ENCODE peak calls at places on chromosomes 3 and 15, in ten cellular contexts. K is lower lobe of right lung, N is stomach, X is psoas muscle, Q is MCF 10A, B is endothelial cell, I is K562, E is HL-60, Z is GM06990, P is PC-3. M is an unnamed sample.

GRCh38 chr3:126056681-126057546 is 27.0 kb downstream of the SLC41A3 start:
- DNase-seq in I (peak), P (no peak), B (no peak), Q (peak), K (no peak), X (peak), N (no peak), E (no peak), Z (no peak), M (no peak)

GRCh38 chr3:55828712-55829111 is 341.6 kb upstream of the WNT5A start:
- DNase-seq in X (no peak), E (no peak), Q (no peak), Z (no peak), I (no peak), N (no peak), B (no peak), K (no peak), P (peak), M (no peak)

GRCh38 chr3:142127941-142128658 is 21.2 kb downstream of the TFDP2 start:
- DNase-seq in E (no peak), K (no peak), Z (no peak), N (no peak), B (no peak), Q (no peak), X (no peak), P (no peak), I (no peak), M (no peak)

GRCh38 chr3:5217824-5218595 is 30.5 kb downstream of the EDEM1 start:
- DNase-seq in E (no peak), N (no peak), K (no peak), B (no peak), P (no peak), X (no peak), Q (no peak), I (no peak), Z (no peak), M (no peak)

GRCh38 chr3:37223084-37223975 is 48.9 kb upstream of the LRRFIP2 start:
- DNase-seq in P (peak), K (no peak), Z (no peak), E (peak), I (no peak), X (no peak), N (no peak), B (no peak), Q (no peak), M (no peak)

GRCh38 chr15:26921433-26921832 is 49.5 kb upstream of the GABRG3 start:
- DNase-seq in Q (no peak), N (no peak), I (no peak), B (no peak), X (no peak), Z (no peak), P (no peak), E (no peak), K (no peak), M (no peak)

GRCh38 chr3:21573291-21573690 is 177.7 kb downstream of the ZNF385D start:
- DNase-seq in Z (no peak), E (no peak), K (no peak), B (no peak), Q (peak), X (no peak), N (no peak), I (no peak), P (peak), M (no peak)

GRCh38 chr3:29280675-29281264 is at the start of gene RBMS3:
- DNase-seq in P (peak), B (peak), I (no peak), Q (peak), E (peak), X (peak), N (peak), K (peak), Z (peak), M (peak)

GRCh38 chr3:36214460-36214859 is 165.8 kb upstream of the STAC start:
- DNase-seq in Z (no peak), B (no peak), E (no peak), X (no peak), Q (no peak), N (no peak), K (no peak), P (no peak), I (no peak), M (no peak)

GRCh38 chr15:51846463-51847230 is 17.2 kb downstream of the TMOD3 start:
- DNase-seq in B (no peak), N (no peak), E (no peak), P (peak), X (no peak), K (no peak), Z (no peak), I (no peak), Q (peak), M (no peak)

GRCh38 chr15:51731549-51732267 is 5.7 kb downstream of the LYSMD2 start:
- DNase-seq in N (peak), B (no peak), X (no peak), P (no peak), E (peak), Q (peak), K (no peak), I (no peak), Z (peak), M (no peak)

GRCh38 chr3:121821421-121822199 is 13.2 kb downstream of the IQCB1 start:
- DNase-seq in K (no peak), E (no peak), N (no peak), P (no peak), X (no peak), B (no peak), I (no peak), Z (no peak), Q (no peak), M (no peak)

GRCh38 chr15:65213241-65213640 is 2.0 kb upstream of the CILP start:
- DNase-seq in X (peak), K (no peak), Q (no peak), E (no peak), N (no peak), B (no peak), P (no peak), Z (no peak), I (no peak), M (no peak)

GRCh38 chr15:65211157-65211982 is at the start of gene CILP:
- DNase-seq in Q (peak), I (no peak), E (no peak), P (no peak), B (no peak), N (no peak), X (peak), K (no peak), Z (no peak), M (no peak)

GRCh38 chr15:65209701-65210643 is 1.3 kb downstream of the CILP start:
- DNase-seq in E (no peak), I (no peak), K (no peak), Q (no peak), B (no peak), N (no peak), P (no peak), Z (no peak), X (peak), M (no peak)

GRCh38 chr15:65214010-65214409 is 2.7 kb upstream of the CILP start:
- DNase-seq in K (no peak), I (no peak), X (no peak), P (no peak), Q (no peak), B (no peak), E (no peak), N (no peak), Z (no peak), M (no peak)

GRCh38 chr15:65212097-65212496 is 824 bp upstream of the CILP start:
- DNase-seq in B (peak), E (peak), K (no peak), P (no peak), X (no peak), Q (peak), I (peak), Z (peak), N (no peak), M (no peak)
- TF ChIP-seq CTCF in B (peak), E (peak), K (peak), P (peak), X (peak), Q (peak), I (peak), Z (peak), N (no peak), M (peak)

GRCh38 chr15:50137893-50138292 is 18.9 kb upstream of the ATP8B4 start:
- DNase-seq in P (no peak), E (no peak), I (no peak), X (no peak), B (no peak), K (no peak), N (no peak), Z (no peak), Q (no peak), M (no peak)

GRCh38 chr15:50135123-50135541 is 16.1 kb upstream of the ATP8B4 start:
- DNase-seq in N (no peak), X (no peak), E (no peak), I (no peak), B (no peak), Q (no peak), Z (no peak), K (no peak), P (no peak), M (no peak)

GRCh38 chr15:50140097-50140496 is 21.1 kb upstream of the ATP8B4 start:
- DNase-seq in Q (no peak), N (no peak), B (no peak), X (no peak), E (no peak), K (no peak), P (no peak), I (no peak), Z (no peak), M (no peak)

GRCh38 chr15:50137330-50137761 is 18.3 kb upstream of the ATP8B4 start:
- DNase-seq in Q (peak), B (no peak), K (no peak), N (no peak), Z (no peak), X (no peak), E (no peak), P (peak), I (peak), M (no peak)

DNA sequence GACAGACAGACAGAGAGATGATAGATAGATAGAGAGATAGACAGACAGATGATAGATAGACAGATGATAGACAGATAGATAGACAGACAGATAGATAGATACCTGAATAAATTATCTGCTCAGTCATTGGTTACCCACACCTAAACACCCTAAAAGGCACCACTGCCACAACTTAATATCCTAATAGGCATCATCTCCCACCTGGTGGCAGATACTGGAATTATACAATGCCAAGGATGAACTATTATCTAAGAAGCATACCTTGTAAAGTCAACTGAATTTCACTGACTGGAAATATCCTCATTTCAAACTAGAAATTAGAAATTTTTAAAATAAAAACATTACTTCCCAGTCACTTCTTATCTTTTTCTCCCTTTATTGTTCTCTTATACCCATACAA is 19.4 kb upstream of the ATP8B4 start:
- DNase-seq in I (no peak), Z (no peak), N (no peak), B (no peak), K (no peak), X (no peak), E (no peak), Q (no peak), P (peak), M (no peak)
- TF ChIP-seq CTCF in I (no peak), Z (peak), N (no peak), B (peak), K (no peak), X (no peak), E (no peak), Q (no peak), P (peak), M (peak)

GRCh38 chr3:54374214-54374855 is 252.0 kb downstream of the CACNA2D3 start:
- DNase-seq in I (peak), E (peak), Q (peak), N (peak), B (peak), X (no peak), P (no peak), K (no peak), Z (no peak), M (peak)
- TF ChIP-seq CTCF in I (peak), E (peak), Q (peak), N (peak), B (peak), X (peak), P (peak), K (peak), Z (peak), M (peak)

GRCh38 chr3:187571701-187572100 is 98.5 kb downstream of the SST start:
- DNase-seq in P (no peak), K (no peak), B (no peak), E (no peak), Q (no peak), N (no peak), I (no peak), X (no peak), Z (no peak), M (no peak)

GRCh38 chr3:187568171-187568570 is 102.0 kb downstream of the SST start:
- DNase-seq in X (no peak), N (no peak), I (no peak), K (no peak), E (no peak), Q (no peak), Z (no peak), B (no peak), P (no peak), M (no peak)

GRCh38 chr3:187567026-187567425 is 103.2 kb downstream of the SST start:
- DNase-seq in P (no peak), Q (peak), X (no peak), I (no peak), K (no peak), B (no peak), N (no peak), E (peak), Z (no peak), M (no peak)

GRCh38 chr3:187565701-187566100 is 104.5 kb downstream of the SST start:
- DNase-seq in P (no peak), K (no peak), I (no peak), E (peak), Z (no peak), Q (no peak), N (no peak), B (no peak), X (no peak), M (no peak)

GRCh38 chr3:187567741-187568140 is 102.5 kb downstream of the SST start:
- DNase-seq in N (no peak), Z (no peak), E (no peak), X (no peak), K (no peak), P (no peak), Q (no peak), I (no peak), B (no peak), M (no peak)
- TF ChIP-seq CTCF in N (no peak), Z (no peak), E (no peak), X (no peak), K (no peak), P (no peak), Q (no peak), I (no peak), B (no peak), M (no peak)

GRCh38 chr3:33717616-33717865 is 513 bp downstream of the CLASP2 start:
- DNase-seq in E (no peak), I (peak), X (peak), Z (no peak), B (peak), K (peak), Q (peak), P (no peak), N (peak), M (peak)

GRCh38 chr3:33718595-33718907 is 497 bp upstream of the CLASP2 start:
- DNase-seq in X (no peak), B (no peak), I (no peak), Z (no peak), Q (no peak), E (no peak), P (no peak), N (no peak), K (no peak), M (no peak)

GRCh38 chr3:33722186-33722585 is 4.1 kb upstream of the CLASP2 start:
- DNase-seq in X (no peak), Q (no peak), B (no peak), K (no peak), N (no peak), I (no peak), P (no peak), E (no peak), Z (no peak), M (no peak)

GRCh38 chr3:33716227-33716626 is 1.8 kb downstream of the CLASP2 start:
- DNase-seq in K (no peak), P (peak), Q (peak), X (no peak), I (peak), B (no peak), E (peak), N (no peak), Z (no peak), M (no peak)

DNA sequence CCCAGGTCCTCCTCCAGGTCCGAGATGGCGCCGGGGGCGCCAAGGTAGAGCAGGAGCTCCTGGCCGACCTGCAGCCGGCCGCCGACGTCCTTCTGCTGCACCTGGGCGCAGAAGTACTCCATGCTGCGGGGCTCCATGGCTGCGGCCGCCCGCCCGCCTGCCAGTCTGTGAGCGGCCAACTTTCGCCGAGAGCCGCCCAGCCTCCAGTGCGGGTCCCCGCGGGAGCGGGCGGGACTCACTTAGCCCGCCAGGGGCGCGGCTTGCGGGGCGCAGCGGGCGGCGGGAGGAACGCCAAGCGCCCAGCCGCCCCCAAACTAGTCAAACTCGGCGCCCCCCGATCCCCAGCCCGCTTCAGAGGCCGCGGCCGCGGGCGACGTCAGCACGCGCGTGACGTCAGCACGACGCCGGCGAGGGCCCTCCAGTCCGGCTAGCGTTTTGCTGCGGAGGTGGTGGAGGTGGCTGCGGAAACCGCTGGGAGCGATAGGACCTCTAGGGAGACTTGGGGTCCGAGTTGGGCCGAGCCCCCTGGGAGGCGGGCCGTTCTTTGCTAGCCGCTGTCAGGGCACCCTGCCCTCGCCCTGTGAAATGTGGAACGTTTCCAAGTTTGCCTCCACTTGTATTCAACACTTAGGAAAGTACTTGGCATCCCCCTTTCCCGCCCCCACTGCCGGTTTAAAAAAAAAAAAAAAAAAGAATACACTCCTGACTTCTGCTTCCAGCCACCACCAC is at the start of gene CLASP2:
- DNase-seq in Q (peak), B (peak), K (peak), X (peak), I (peak), E (peak), Z (peak), P (peak), N (peak), M (peak)
- TF ChIP-seq CTCF in Q (no peak), B (no peak), K (no peak), X (peak), I (no peak), E (no peak), Z (no peak), P (no peak), N (no peak), M (peak)

GRCh38 chr3:119206611-119207511 is 33.5 kb downstream of the UPK1B start:
- DNase-seq in N (no peak), Z (no peak), X (no peak), B (no peak), E (peak), I (no peak), K (no peak), P (peak), Q (peak), M (no peak)
- TF ChIP-seq CTCF in N (no peak), Z (no peak), X (no peak), B (no peak), E (no peak), I (no peak), K (no peak), P (peak), Q (no peak), M (no peak)

GRCh38 chr3:107946700-107947099 is 144.1 kb downstream of the CD47 start:
- DNase-seq in N (no peak), B (no peak), E (no peak), Z (no peak), P (no peak), X (no peak), I (no peak), K (no peak), Q (no peak), M (no peak)
- TF ChIP-seq CTCF in N (no peak), B (peak), E (no peak), Z (no peak), P (peak), X (no peak), I (no peak), K (no peak), Q (no peak), M (no peak)

M was measured in progenitor cell of endocrine pancreas.